ENCODE peak calls at places on chromosomes 5 and 9, in six cellular contexts. One of them, this sample, is unnamed.

GRCh38 chr9:113484258-113484730 is 20.8 kb downstream of the RGS3 start:
- DNase-seq in activated CD4-positive, CD25-positive, alpha-beta regulatory T cell: no peak
- DNase-seq in activated T-cell treated with anti-CD3 and anti-CD28 coated beads, Interleukin-2, amount 50 U/mL, for 4 hours: no peak
- DNase-seq in amygdala: no peak
- DNase-seq in Caki2: no peak
- DNase-seq in stimulated activated CD4-positive, alpha-beta T cell treated with anti-CD3 and anti-CD28 coated beads, Interleukin-1b, Interleukin-23, amount 100 ng/mL, for 4 hours: no peak
- DNase-seq in this sample: peak; percentile 78

GRCh38 chr9:35972093-35972492 is 14.1 kb upstream of the OR2S2 start:
- DNase-seq in activated CD4-positive, CD25-positive, alpha-beta regulatory T cell: no peak
- DNase-seq in activated T-cell treated with anti-CD3 and anti-CD28 coated beads, Interleukin-2, amount 50 U/mL, for 4 hours: peak; percentile 26
- DNase-seq in amygdala: no peak
- DNase-seq in Caki2: no peak
- DNase-seq in stimulated activated CD4-positive, alpha-beta T cell treated with anti-CD3 and anti-CD28 coated beads, Interleukin-1b, Interleukin-23, amount 100 ng/mL, for 4 hours: peak; percentile 32
- DNase-seq in this sample: no peak

GRCh38 chr9:12794024-12794799 is 19.4 kb downstream of the LURAP1L start:
- DNase-seq in activated CD4-positive, CD25-positive, alpha-beta regulatory T cell: no peak
- DNase-seq in activated T-cell treated with anti-CD3 and anti-CD28 coated beads, Interleukin-2, amount 50 U/mL, for 4 hours: no peak
- DNase-seq in amygdala: no peak
- DNase-seq in Caki2: no peak
- DNase-seq in stimulated activated CD4-positive, alpha-beta T cell treated with anti-CD3 and anti-CD28 coated beads, Interleukin-1b, Interleukin-23, amount 100 ng/mL, for 4 hours: no peak
- DNase-seq in this sample: no peak

GRCh38 chr5:34682926-34683623 is 26.9 kb downstream of the RAI14 start:
- DNase-seq in activated CD4-positive, CD25-positive, alpha-beta regulatory T cell: no peak
- DNase-seq in activated T-cell treated with anti-CD3 and anti-CD28 coated beads, Interleukin-2, amount 50 U/mL, for 4 hours: no peak
- DNase-seq in amygdala: no peak
- DNase-seq in Caki2: peak; percentile 89
- DNase-seq in stimulated activated CD4-positive, alpha-beta T cell treated with anti-CD3 and anti-CD28 coated beads, Interleukin-1b, Interleukin-23, amount 100 ng/mL, for 4 hours: no peak
- DNase-seq in this sample: no peak

GRCh38 chr5:131405674-131406073 is 141.8 kb downstream of the CDC42SE2 start:
- DNase-seq in activated CD4-positive, CD25-positive, alpha-beta regulatory T cell: no peak
- DNase-seq in activated T-cell treated with anti-CD3 and anti-CD28 coated beads, Interleukin-2, amount 50 U/mL, for 4 hours: no peak
- DNase-seq in amygdala: no peak
- DNase-seq in Caki2: no peak
- DNase-seq in stimulated activated CD4-positive, alpha-beta T cell treated with anti-CD3 and anti-CD28 coated beads, Interleukin-1b, Interleukin-23, amount 100 ng/mL, for 4 hours: no peak
- DNase-seq in this sample: no peak

GRCh38 chr9:82695704-82696103 is 367.2 kb downstream of the RASEF start:
- DNase-seq in activated CD4-positive, CD25-positive, alpha-beta regulatory T cell: no peak
- DNase-seq in activated T-cell treated with anti-CD3 and anti-CD28 coated beads, Interleukin-2, amount 50 U/mL, for 4 hours: no peak
- DNase-seq in amygdala: no peak
- DNase-seq in Caki2: no peak
- DNase-seq in stimulated activated CD4-positive, alpha-beta T cell treated with anti-CD3 and anti-CD28 coated beads, Interleukin-1b, Interleukin-23, amount 100 ng/mL, for 4 hours: no peak
- DNase-seq in this sample: no peak

GRCh38 chr9:134863941-134864820 is 16.4 kb upstream of the FCN2 start:
- DNase-seq in activated CD4-positive, CD25-positive, alpha-beta regulatory T cell: no peak
- DNase-seq in activated T-cell treated with anti-CD3 and anti-CD28 coated beads, Interleukin-2, amount 50 U/mL, for 4 hours: no peak
- DNase-seq in amygdala: peak; percentile 39
- DNase-seq in Caki2: no peak
- DNase-seq in stimulated activated CD4-positive, alpha-beta T cell treated with anti-CD3 and anti-CD28 coated beads, Interleukin-1b, Interleukin-23, amount 100 ng/mL, for 4 hours: no peak
- DNase-seq in this sample: no peak

GRCh38 chr5:73436535-73437125 is 11.9 kb downstream of the FOXD1 start:
- DNase-seq in activated CD4-positive, CD25-positive, alpha-beta regulatory T cell: no peak
- DNase-seq in activated T-cell treated with anti-CD3 and anti-CD28 coated beads, Interleukin-2, amount 50 U/mL, for 4 hours: no peak
- DNase-seq in amygdala: no peak
- DNase-seq in Caki2: no peak
- DNase-seq in stimulated activated CD4-positive, alpha-beta T cell treated with anti-CD3 and anti-CD28 coated beads, Interleukin-1b, Interleukin-23, amount 100 ng/mL, for 4 hours: no peak
- DNase-seq in this sample: no peak

GRCh38 chr5:181243521-181244307 is at the start of gene RACK1:
- DNase-seq in activated CD4-positive, CD25-positive, alpha-beta regulatory T cell: no peak
- DNase-seq in activated T-cell treated with anti-CD3 and anti-CD28 coated beads, Interleukin-2, amount 50 U/mL, for 4 hours: peak; percentile 86
- DNase-seq in amygdala: no peak
- DNase-seq in Caki2: peak; percentile 95
- DNase-seq in stimulated activated CD4-positive, alpha-beta T cell treated with anti-CD3 and anti-CD28 coated beads, Interleukin-1b, Interleukin-23, amount 100 ng/mL, for 4 hours: peak; percentile 77
- DNase-seq in this sample: no peak

GRCh38 chr5:135255461-135256178 is 143.4 kb downstream of the MACROH2A1 start:
- DNase-seq in activated CD4-positive, CD25-positive, alpha-beta regulatory T cell: no peak
- DNase-seq in activated T-cell treated with anti-CD3 and anti-CD28 coated beads, Interleukin-2, amount 50 U/mL, for 4 hours: no peak
- DNase-seq in amygdala: no peak
- DNase-seq in Caki2: no peak
- DNase-seq in stimulated activated CD4-positive, alpha-beta T cell treated with anti-CD3 and anti-CD28 coated beads, Interleukin-1b, Interleukin-23, amount 100 ng/mL, for 4 hours: no peak
- DNase-seq in this sample: no peak

GRCh38 chr5:76426391-76426802 is 23.3 kb downstream of the IQGAP2 start:
- DNase-seq in activated CD4-positive, CD25-positive, alpha-beta regulatory T cell: no peak
- DNase-seq in activated T-cell treated with anti-CD3 and anti-CD28 coated beads, Interleukin-2, amount 50 U/mL, for 4 hours: no peak
- DNase-seq in amygdala: no peak
- DNase-seq in Caki2: no peak
- DNase-seq in stimulated activated CD4-positive, alpha-beta T cell treated with anti-CD3 and anti-CD28 coated beads, Interleukin-1b, Interleukin-23, amount 100 ng/mL, for 4 hours: no peak
- DNase-seq in this sample: no peak

GRCh38 chr9:126965541-126966428 is 51.2 kb downstream of the RALGPS1 start:
- DNase-seq in activated CD4-positive, CD25-positive, alpha-beta regulatory T cell: no peak
- DNase-seq in activated T-cell treated with anti-CD3 and anti-CD28 coated beads, Interleukin-2, amount 50 U/mL, for 4 hours: peak; percentile 48
- DNase-seq in amygdala: peak; percentile 43
- DNase-seq in Caki2: peak; percentile 32
- DNase-seq in stimulated activated CD4-positive, alpha-beta T cell treated with anti-CD3 and anti-CD28 coated beads, Interleukin-1b, Interleukin-23, amount 100 ng/mL, for 4 hours: peak; percentile 36
- DNase-seq in this sample: no peak

GRCh38 chr9:108125541-108125940 is 636.0 kb upstream of the KLF4 start:
- DNase-seq in activated CD4-positive, CD25-positive, alpha-beta regulatory T cell: no peak
- DNase-seq in activated T-cell treated with anti-CD3 and anti-CD28 coated beads, Interleukin-2, amount 50 U/mL, for 4 hours: no peak
- DNase-seq in amygdala: no peak
- DNase-seq in Caki2: no peak
- DNase-seq in stimulated activated CD4-positive, alpha-beta T cell treated with anti-CD3 and anti-CD28 coated beads, Interleukin-1b, Interleukin-23, amount 100 ng/mL, for 4 hours: no peak
- DNase-seq in this sample: no peak

GRCh38 chr9:33329117-33329563 is 38.8 kb downstream of the NFX1 start:
- DNase-seq in activated CD4-positive, CD25-positive, alpha-beta regulatory T cell: no peak
- DNase-seq in activated T-cell treated with anti-CD3 and anti-CD28 coated beads, Interleukin-2, amount 50 U/mL, for 4 hours: no peak
- DNase-seq in amygdala: no peak
- DNase-seq in Caki2: peak; percentile 98
- DNase-seq in stimulated activated CD4-positive, alpha-beta T cell treated with anti-CD3 and anti-CD28 coated beads, Interleukin-1b, Interleukin-23, amount 100 ng/mL, for 4 hours: no peak
- DNase-seq in this sample: no peak

GRCh38 chr5:130773813-130774212 is 391.2 kb downstream of the HINT1 start:
- DNase-seq in activated CD4-positive, CD25-positive, alpha-beta regulatory T cell: no peak
- DNase-seq in activated T-cell treated with anti-CD3 and anti-CD28 coated beads, Interleukin-2, amount 50 U/mL, for 4 hours: no peak
- DNase-seq in amygdala: no peak
- DNase-seq in Caki2: peak; percentile 23
- DNase-seq in stimulated activated CD4-positive, alpha-beta T cell treated with anti-CD3 and anti-CD28 coated beads, Interleukin-1b, Interleukin-23, amount 100 ng/mL, for 4 hours: no peak
- DNase-seq in this sample: no peak

GRCh38 chr5:134511796-134512660 is 13.4 kb upstream of the JADE2 start:
- DNase-seq in activated CD4-positive, CD25-positive, alpha-beta regulatory T cell: no peak
- DNase-seq in activated T-cell treated with anti-CD3 and anti-CD28 coated beads, Interleukin-2, amount 50 U/mL, for 4 hours: no peak
- DNase-seq in amygdala: no peak
- DNase-seq in Caki2: peak; percentile 58
- DNase-seq in stimulated activated CD4-positive, alpha-beta T cell treated with anti-CD3 and anti-CD28 coated beads, Interleukin-1b, Interleukin-23, amount 100 ng/mL, for 4 hours: no peak
- DNase-seq in this sample: no peak

GRCh38 chr9:15246688-15247087 is 60.3 kb downstream of the TTC39B start:
- DNase-seq in activated CD4-positive, CD25-positive, alpha-beta regulatory T cell: no peak
- DNase-seq in activated T-cell treated with anti-CD3 and anti-CD28 coated beads, Interleukin-2, amount 50 U/mL, for 4 hours: no peak
- DNase-seq in amygdala: no peak
- DNase-seq in Caki2: peak; percentile 84
- DNase-seq in stimulated activated CD4-positive, alpha-beta T cell treated with anti-CD3 and anti-CD28 coated beads, Interleukin-1b, Interleukin-23, amount 100 ng/mL, for 4 hours: no peak
- DNase-seq in this sample: no peak

This sample was measured in NCI-H2029 treated with DMSO at 0.1 percent for 48 hours.